ENCODE peak calls at places on chromosomes 5 and 9, in seven cellular contexts. W is cardiac muscle cell, X is pancreas, P is Karpas-422, S is PC-3, M is neuronal stem cell, H is fibroblast of lung. Q is an unnamed sample. For H3K27me3 and H3K4me1, the result is how much of the 10 kb centered on the place peaks cover.

GRCh38 chr9:15231788-15232635 is 75.0 kb downstream of the TTC39B start:
- DNase-seq in X (no peak), M (no peak), S (peak), H (peak), P (peak), W (peak), Q (no peak)

GRCh38 chr9:68690088-68690487 is 15.0 kb upstream of the PIP5K1B start:
- DNase-seq in M (no peak), W (peak), S (no peak), P (no peak), X (peak), H (no peak), Q (peak)

GRCh38 chr9:4262735-4263141 is 37.1 kb downstream of the GLIS3 start:
- DNase-seq in S (peak), P (no peak), X (no peak), H (peak), W (no peak), M (no peak), Q (no peak)

GRCh38 chr5:95870105-95870672 is 47.7 kb upstream of the GLRX start:
- DNase-seq in S (peak), X (no peak), H (peak), P (no peak), W (no peak), M (no peak), Q (no peak)

GRCh38 chr9:114282926-114283325 is 40.0 kb upstream of the ORM1 start:
- DNase-seq in P (no peak), M (no peak), X (no peak), S (no peak), W (no peak), H (peak), Q (no peak)

GRCh38 chr5:111262815-111263214 is 38.6 kb downstream of the CAMK4 start:
- DNase-seq in X (no peak), H (no peak), P (no peak), W (no peak), M (no peak), S (peak), Q (no peak)

GRCh38 chr9:127083598-127083997 is 38.8 kb downstream of the ANGPTL2 start:
- DNase-seq in S (no peak), W (no peak), P (no peak), X (no peak), H (no peak), M (no peak), Q (no peak)

GRCh38 chr5:172640822-172641358 is at the start of gene NEURL1B:
- DNase-seq in W (peak), X (peak), H (peak), M (peak), P (no peak), S (peak), Q (peak)

GRCh38 chr5:125485003-125485641 is 738.7 kb upstream of the ZNF608 start:
- DNase-seq in X (peak), W (peak), S (peak), M (peak), P (no peak), H (peak), Q (no peak)

GRCh38 chr9:107755267-107755666 is 265.7 kb upstream of the KLF4 start:
- DNase-seq in S (peak), W (no peak), X (peak), H (peak), M (no peak), P (no peak), Q (no peak)

GRCh38 chr9:16996901-16997491 is 126.5 kb upstream of the BNC2 start:
- DNase-seq in H (no peak), W (no peak), P (no peak), M (no peak), S (no peak), X (no peak), Q (no peak)

GRCh38 chr9:90815183-90815943 is 13.7 kb downstream of the SYK start:
- DNase-seq in P (peak), M (no peak), S (no peak), X (no peak), W (no peak), H (no peak), Q (no peak)

GRCh38 chr9:133461975-133462374 is 2.2 kb downstream of the CACFD1 start:
- DNase-seq in P (no peak), S (no peak), M (no peak), H (no peak), X (no peak), W (no peak), Q (no peak)

GRCh38 chr9:27572566-27572917 is 739 bp downstream of the C9orf72 start:
- DNase-seq in S (peak), W (peak), X (no peak), P (peak), M (no peak), H (peak), Q (no peak)

GRCh38 chr5:107631805-107632362 is 38.9 kb downstream of the EFNA5 start:
- DNase-seq in S (no peak), W (no peak), X (no peak), H (no peak), P (no peak), M (no peak), Q (no peak)

GRCh38 chr5:79173626-79174025 is 62.0 kb downstream of the BHMT start:
- DNase-seq in H (no peak), W (no peak), S (peak), P (no peak), X (peak), M (no peak), Q (no peak)

GRCh38 chr9:121883281-121884056 is 209.6 kb downstream of the TTLL11 start:
- DNase-seq in S (no peak), M (no peak), P (peak), X (no peak), H (peak), W (peak), Q (no peak)

GRCh38 chr5:111083323-111083722 is 8.8 kb upstream of the WDR36 start:
- DNase-seq in X (no peak), H (no peak), S (no peak), M (no peak), W (no peak), P (peak), Q (no peak)

GRCh38 chr5:98639258-98639657 is 134.2 kb upstream of the RGMB start:
- DNase-seq in H (peak), W (no peak), X (no peak), M (no peak), P (no peak), S (no peak), Q (no peak)

GRCh38 chr5:169895876-169896275 is 84.4 kb downstream of the INSYN2B start:
- DNase-seq in W (no peak), H (peak), X (no peak), S (no peak), M (no peak), P (no peak), Q (no peak)

GRCh38 chr5:27038476-27038875 is at the start of gene CDH9:
- DNase-seq in P (no peak), X (no peak), M (no peak), S (no peak), W (no peak), H (no peak), Q (no peak)

GRCh38 chr5:77077821-77078176 is 9.3 kb downstream of the ZBED3 start:
- DNase-seq in X (no peak), P (no peak), S (no peak), H (no peak), M (no peak), W (no peak), Q (no peak)

GRCh38 chr5:154583545-154584168 is 105.6 kb upstream of the HAND1 start:
- DNase-seq in M (no peak), S (peak), H (no peak), X (no peak), P (no peak), W (no peak), Q (no peak)

GRCh38 chr9:95971815-95972214 is 96.3 kb downstream of the ERCC6L2 start:
- DNase-seq in H (no peak), M (peak), X (no peak), W (peak), S (no peak), P (no peak), Q (no peak)

GRCh38 chr9:126164796-126165525 is 161.7 kb upstream of the MVB12B start:
- DNase-seq in P (no peak), S (no peak), H (no peak), M (no peak), W (no peak), X (no peak), Q (peak)

GRCh38 chr5:138354926-138355378 is 2.5 kb downstream of the KDM3B start:
- DNase-seq in W (peak), S (peak), M (peak), P (peak), H (peak), X (no peak), Q (no peak)

GRCh38 chr9:2116073-2116472 is 100.9 kb downstream of the SMARCA2 start:
- DNase-seq in P (peak), M (no peak), X (no peak), W (no peak), H (no peak), S (peak), Q (no peak)

GRCh38 chr5:16585028-16585667 is 31.6 kb downstream of the RETREG1 start:
- DNase-seq in M (no peak), H (no peak), S (peak), W (no peak), X (no peak), P (peak), Q (no peak)

GRCh38 chr5:181190711-181191525 is 14.1 kb downstream of the TRIM7 start:
- DNase-seq in X (no peak), M (peak), P (peak), S (peak), W (peak), H (peak), Q (peak)

GRCh38 chr9:115202960-115203751 is 85.2 kb upstream of the TNC start:
- DNase-seq in W (no peak), S (no peak), X (no peak), H (peak), P (no peak), M (no peak), Q (no peak)

GRCh38 chr9:4866239-4866969 is 73.7 kb downstream of the RCL1 start:
- DNase-seq in S (peak), X (no peak), M (no peak), W (no peak), P (no peak), H (peak), Q (no peak)

GRCh38 chr5:176447538-176447981 is 625 bp upstream of the FAF2 start:
- DNase-seq in X (no peak), M (no peak), H (no peak), S (peak), W (no peak), P (no peak), Q (no peak)

GRCh38 chr9:109467936-109468335 is 30.2 kb downstream of the PTPN3 start:
- DNase-seq in X (no peak), M (no peak), P (no peak), H (no peak), S (no peak), W (no peak), Q (no peak)

DNA sequence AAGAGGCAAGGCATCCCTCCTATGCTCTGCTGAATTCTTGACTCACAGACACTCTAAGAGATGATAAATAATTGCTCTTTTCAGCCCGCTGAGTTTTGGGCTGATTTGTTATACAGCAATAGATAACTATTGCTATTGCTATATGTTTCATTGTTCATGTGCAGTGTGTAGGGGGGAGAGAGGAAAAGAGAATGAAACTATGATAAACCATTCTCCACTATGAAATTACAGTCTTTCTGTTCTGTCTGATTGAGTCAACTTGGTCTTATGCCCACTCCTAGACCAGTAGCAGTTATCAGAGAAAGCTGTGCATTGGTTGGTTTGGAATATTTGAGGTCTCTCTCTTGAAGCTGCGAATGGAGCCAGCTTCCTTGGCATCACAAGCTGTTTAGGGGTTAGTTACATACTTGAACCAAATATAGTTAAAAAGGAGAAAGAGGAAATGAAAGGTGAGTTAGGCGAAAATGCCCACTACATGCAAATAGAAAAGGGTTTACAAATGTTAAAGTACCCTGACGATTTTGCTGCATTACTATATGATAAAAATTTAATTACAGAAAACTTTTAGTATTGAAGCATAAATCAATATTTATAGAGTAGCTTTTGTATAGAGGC is 136.3 kb upstream of the ACTBL2 start:
- DNase-seq in M (no peak), W (no peak), H (no peak), X (no peak), S (no peak), P (no peak), Q (no peak)
- H3K27me3 ChIP-seq in M (under half), W (under half), H (under half), X (under half), S (under half), P (under half), Q (under half)

GRCh38 chr9:94894111-94894699 is 167.7 kb downstream of the AOPEP start:
- DNase-seq in H (peak), X (no peak), M (no peak), W (no peak), S (no peak), P (no peak), Q (no peak)
- H3K4me1 ChIP-seq in H (under half), X (under half), M (under half), W (under half), S (under half), P (under half), Q (under half)

GRCh38 chr5:36403601-36404311 is 102.1 kb upstream of the RANBP3L start:
- DNase-seq in S (no peak), P (no peak), W (no peak), X (no peak), H (peak), M (no peak), Q (no peak)
- H3K27me3 ChIP-seq in S (under half), P (under half), W (under half), X (under half), H (under half), M (under half), Q (under half)

GRCh38 chr5:83921794-83922193 is 201.1 kb upstream of the HAPLN1 start:
- DNase-seq in M (no peak), W (no peak), S (no peak), P (no peak), X (no peak), H (peak), Q (no peak)

GRCh38 chr5:83925321-83925877 is 204.7 kb upstream of the HAPLN1 start:
- DNase-seq in P (no peak), H (peak), X (no peak), M (no peak), W (no peak), S (peak), Q (no peak)

GRCh38 chr5:83924171-83924570 is 203.5 kb upstream of the HAPLN1 start:
- DNase-seq in W (no peak), S (no peak), X (no peak), H (peak), P (no peak), M (no peak), Q (no peak)

GRCh38 chr5:83924891-83925290 is 204.2 kb upstream of the HAPLN1 start:
- DNase-seq in S (peak), W (no peak), P (no peak), M (no peak), X (no peak), H (peak), Q (no peak)

GRCh38 chr5:83922699-83923098 is 202.0 kb upstream of the HAPLN1 start:
- DNase-seq in X (no peak), W (no peak), S (peak), H (no peak), P (no peak), M (no peak), Q (no peak)
- H3K4me1 ChIP-seq in X (under half), W (under half), S (under half), H (under half), P (under half), M (under half), Q (under half)

GRCh38 chr5:1919750-1920149 is 37.0 kb upstream of the IRX4 start:
- DNase-seq in X (no peak), S (no peak), W (no peak), H (no peak), M (no peak), P (no peak), Q (no peak)

GRCh38 chr5:1916041-1917001 is 33.6 kb upstream of the IRX4 start:
- DNase-seq in M (no peak), P (no peak), X (no peak), H (no peak), S (no peak), W (no peak), Q (peak)

GRCh38 chr5:1918488-1919208 is 35.9 kb upstream of the IRX4 start:
- DNase-seq in M (no peak), H (no peak), P (no peak), S (no peak), X (no peak), W (no peak), Q (no peak)

GRCh38 chr5:1919209-1919566 is 36.5 kb upstream of the IRX4 start:
- DNase-seq in S (no peak), M (no peak), W (peak), H (no peak), X (no peak), P (no peak), Q (no peak)

GRCh38 chr5:1917830-1918487 is 35.2 kb upstream of the IRX4 start:
- DNase-seq in X (no peak), W (no peak), M (no peak), P (no peak), S (peak), H (no peak), Q (no peak)
- H3K27me3 ChIP-seq in X (under half), W (under half), M (under half), P (under half), S (under half), H (under half), Q (under half)

GRCh38 chr5:134225780-134226440 is at the start of gene PPP2CA:
- DNase-seq in S (peak), W (peak), P (peak), H (peak), X (peak), M (peak), Q (peak)
- H3K4me1 ChIP-seq in S (under half), W (under half), P (under half), H (under half), X (under half), M (under half), Q (under half)

GRCh38 chr9:93321220-93321610 is 130.3 kb upstream of the FAM120A start:
- DNase-seq in X (no peak), S (no peak), H (no peak), P (peak), M (no peak), W (no peak), Q (no peak)
- H3K27me3 ChIP-seq in X (under half), S (under half), H (under half), P (under half), M (under half), W (under half), Q (under half)

GRCh38 chr5:142782976-142783539 is 12.9 kb downstream of the ARHGAP26 start:
- DNase-seq in X (no peak), S (no peak), P (no peak), H (no peak), M (no peak), W (no peak), Q (no peak)

GRCh38 chr5:142780871-142781270 is 10.7 kb downstream of the ARHGAP26 start:
- DNase-seq in P (no peak), X (no peak), W (no peak), S (no peak), M (no peak), H (no peak), Q (no peak)

GRCh38 chr5:142783601-142784291 is 13.6 kb downstream of the ARHGAP26 start:
- DNase-seq in M (no peak), H (peak), X (no peak), S (no peak), P (no peak), W (no peak), Q (no peak)

GRCh38 chr5:142785211-142785610 is 15.0 kb downstream of the ARHGAP26 start:
- DNase-seq in H (peak), X (no peak), P (no peak), S (peak), M (no peak), W (no peak), Q (no peak)

DNA sequence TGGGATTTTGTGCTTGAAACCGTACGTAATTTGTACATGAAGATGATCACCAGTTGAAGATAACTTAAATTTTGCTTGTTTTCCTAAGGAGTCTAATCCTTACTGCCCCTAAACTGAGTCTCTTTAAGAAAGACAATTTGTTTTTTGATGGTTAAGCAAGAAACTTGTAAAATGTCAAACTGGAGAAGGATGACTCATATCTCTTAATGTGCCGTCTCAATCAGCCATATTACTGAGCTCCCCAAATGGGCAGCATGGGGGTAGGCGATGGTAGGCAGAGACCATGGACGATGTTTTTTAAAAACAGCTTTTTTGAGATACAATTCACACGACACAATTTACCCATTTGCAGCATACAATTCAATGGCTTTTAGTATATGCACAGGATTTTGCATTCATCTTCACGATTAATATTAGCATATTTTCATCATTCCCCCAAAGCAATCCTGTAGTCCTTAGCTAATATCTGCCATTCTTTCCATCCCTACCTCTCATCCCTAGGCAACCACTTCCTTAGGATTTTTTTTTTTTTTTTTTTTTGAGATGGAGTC is 14.3 kb downstream of the ARHGAP26 start:
- DNase-seq in P (no peak), S (peak), X (no peak), M (no peak), H (no peak), W (no peak), Q (no peak)
- H3K4me1 ChIP-seq in P (under half), S (under half), X (under half), M (under half), H (under half), W (under half), Q (half or more)

DNA sequence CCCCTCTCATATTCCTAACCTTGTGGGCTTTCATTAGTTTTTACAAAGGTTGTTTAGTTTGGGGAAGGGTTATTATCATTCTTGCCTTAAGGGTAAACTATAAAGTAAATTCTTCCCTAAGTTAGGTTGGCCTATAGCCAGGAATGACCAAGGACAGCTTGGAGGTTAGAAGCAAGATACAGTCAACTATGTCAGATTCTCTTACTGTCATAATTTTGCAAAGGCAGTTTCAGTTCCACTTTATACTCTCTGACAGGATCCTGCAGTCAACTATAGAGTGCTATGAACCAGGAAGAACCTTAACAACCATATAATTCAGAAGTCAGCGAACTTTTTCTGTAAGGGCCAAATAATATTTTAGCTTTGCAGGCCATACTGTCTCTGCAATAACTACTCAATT is 82.7 kb upstream of the CCNG1 start:
- DNase-seq in P (peak), X (no peak), H (no peak), M (no peak), S (peak), W (no peak), Q (no peak)
- H3K27me3 ChIP-seq in P (under half), X (under half), H (under half), M (under half), S (under half), W (under half), Q (under half)

GRCh38 chr5:1111727-1112289 is at the start of gene SLC12A7:
- DNase-seq in P (no peak), W (peak), H (peak), M (peak), S (peak), X (peak), Q (peak)
- H3K4me1 ChIP-seq in P (under half), W (under half), H (under half), M (under half), S (under half), X (under half), Q (under half)

Q was measured in left lung.